ENCODE peak calls at places on chromosomes 7 and 10, in seven cellular contexts. One of them, this sample, is unnamed.

GRCh38 chr7:151599401-151600227 is 79.9 kb upstream of the RHEB start:
- DNase-seq in GM23248: peak; percentile 95
- DNase-seq in transverse colon: peak; percentile 16
- DNase-seq in thoracic aorta: no peak
- DNase-seq in upper lobe of left lung: no peak
- DNase-seq in right atrium auricular region: peak; percentile 68
- DNase-seq in HepG2: no peak
- DNase-seq in this sample: no peak

GRCh38 chr7:128902761-128903585 is 7.5 kb downstream of the KCP start:
- DNase-seq in right atrium auricular region: no peak
- DNase-seq in upper lobe of left lung: no peak
- DNase-seq in transverse colon: peak; percentile 60
- DNase-seq in HepG2: no peak
- DNase-seq in thoracic aorta: no peak
- DNase-seq in GM23248: peak; percentile 34
- DNase-seq in this sample: no peak

GRCh38 chr7:25846722-25847121 is 305.3 kb upstream of the NFE2L3 start:
- DNase-seq in HepG2: no peak
- DNase-seq in upper lobe of left lung: peak; percentile 45
- DNase-seq in thoracic aorta: no peak
- DNase-seq in right atrium auricular region: peak; percentile 85
- DNase-seq in GM23248: peak; percentile 72
- DNase-seq in transverse colon: peak; percentile 56
- DNase-seq in this sample: no peak

GRCh38 chr10:16510843-16511242 is 10.8 kb downstream of the C1QL3 start:
- DNase-seq in HepG2: no peak
- DNase-seq in right atrium auricular region: no peak
- DNase-seq in GM23248: no peak
- DNase-seq in thoracic aorta: no peak
- DNase-seq in transverse colon: no peak
- DNase-seq in upper lobe of left lung: no peak
- DNase-seq in this sample: no peak

GRCh38 chr10:58897708-58898107 is 278.7 kb upstream of the PHYHIPL start:
- DNase-seq in thoracic aorta: no peak
- DNase-seq in right atrium auricular region: no peak
- DNase-seq in GM23248: no peak
- DNase-seq in upper lobe of left lung: no peak
- DNase-seq in HepG2: no peak
- DNase-seq in transverse colon: no peak
- DNase-seq in this sample: no peak

GRCh38 chr10:79378383-79378646 is 31.0 kb downstream of the PPIF start:
- DNase-seq in upper lobe of left lung: no peak
- DNase-seq in HepG2: no peak
- DNase-seq in transverse colon: no peak
- DNase-seq in thoracic aorta: no peak
- DNase-seq in right atrium auricular region: no peak
- DNase-seq in GM23248: no peak
- DNase-seq in this sample: no peak

GRCh38 chr7:116210345-116211005 is at the start of gene TES:
- DNase-seq in transverse colon: peak; percentile 87
- DNase-seq in right atrium auricular region: no peak
- DNase-seq in HepG2: peak; percentile 29
- DNase-seq in GM23248: peak; percentile 46
- DNase-seq in upper lobe of left lung: peak; percentile 87
- DNase-seq in thoracic aorta: no peak
- DNase-seq in this sample: peak; percentile 45

GRCh38 chr7:35722054-35722849 is 27.3 kb upstream of the HERPUD2 start:
- DNase-seq in GM23248: no peak
- DNase-seq in transverse colon: no peak
- DNase-seq in upper lobe of left lung: no peak
- DNase-seq in right atrium auricular region: no peak
- DNase-seq in HepG2: no peak
- DNase-seq in thoracic aorta: no peak
- DNase-seq in this sample: no peak

GRCh38 chr7:76217942-76218566 is 16.4 kb downstream of the SRRM3 start:
- DNase-seq in GM23248: no peak
- DNase-seq in upper lobe of left lung: no peak
- DNase-seq in right atrium auricular region: no peak
- DNase-seq in HepG2: no peak
- DNase-seq in transverse colon: no peak
- DNase-seq in thoracic aorta: no peak
- DNase-seq in this sample: no peak

GRCh38 chr10:63627881-63628296 is 106.7 kb downstream of the REEP3 start:
- DNase-seq in transverse colon: no peak
- DNase-seq in right atrium auricular region: no peak
- DNase-seq in upper lobe of left lung: no peak
- DNase-seq in thoracic aorta: no peak
- DNase-seq in HepG2: no peak
- DNase-seq in GM23248: no peak
- DNase-seq in this sample: no peak

GRCh38 chr10:132593900-132594876 is 56.6 kb downstream of the INPP5A start:
- DNase-seq in GM23248: no peak
- DNase-seq in HepG2: no peak
- DNase-seq in right atrium auricular region: no peak
- DNase-seq in transverse colon: no peak
- DNase-seq in thoracic aorta: no peak
- DNase-seq in upper lobe of left lung: no peak
- DNase-seq in this sample: no peak

GRCh38 chr10:90999512-91000172 is 78.8 kb upstream of the ANKRD1 start:
- DNase-seq in thoracic aorta: no peak
- DNase-seq in transverse colon: no peak
- DNase-seq in upper lobe of left lung: no peak
- DNase-seq in HepG2: no peak
- DNase-seq in GM23248: no peak
- DNase-seq in right atrium auricular region: no peak
- DNase-seq in this sample: no peak

GRCh38 chr10:117762819-117763172 is 220.2 kb downstream of the EMX2 start:
- DNase-seq in upper lobe of left lung: no peak
- DNase-seq in right atrium auricular region: peak; percentile 54
- DNase-seq in HepG2: no peak
- DNase-seq in GM23248: peak; percentile 79
- DNase-seq in transverse colon: no peak
- DNase-seq in thoracic aorta: no peak
- DNase-seq in this sample: no peak

GRCh38 chr10:27542812-27543211 is 38.7 kb downstream of the RAB18 start:
- DNase-seq in right atrium auricular region: no peak
- DNase-seq in upper lobe of left lung: no peak
- DNase-seq in transverse colon: no peak
- DNase-seq in thoracic aorta: no peak
- DNase-seq in GM23248: peak; percentile 75
- DNase-seq in HepG2: no peak
- DNase-seq in this sample: no peak

GRCh38 chr10:129031233-129032150 is 435.5 kb upstream of the MGMT start:
- DNase-seq in HepG2: peak; percentile 15
- DNase-seq in right atrium auricular region: no peak
- DNase-seq in thoracic aorta: no peak
- DNase-seq in upper lobe of left lung: no peak
- DNase-seq in GM23248: peak; percentile 67
- DNase-seq in transverse colon: peak; percentile 43
- DNase-seq in this sample: no peak

GRCh38 chr7:80666376-80666775 is 27.9 kb downstream of the CD36 start:
- DNase-seq in upper lobe of left lung: no peak
- DNase-seq in GM23248: no peak
- DNase-seq in HepG2: no peak
- DNase-seq in thoracic aorta: no peak
- DNase-seq in transverse colon: no peak
- DNase-seq in right atrium auricular region: no peak
- DNase-seq in this sample: no peak

GRCh38 chr7:134315679-134316538 is 821 bp downstream of the SLC35B4 start:
- DNase-seq in thoracic aorta: no peak
- DNase-seq in transverse colon: no peak
- DNase-seq in right atrium auricular region: no peak
- DNase-seq in GM23248: peak; percentile 67
- DNase-seq in upper lobe of left lung: peak; percentile 22
- DNase-seq in HepG2: no peak
- DNase-seq in this sample: no peak

GRCh38 chr7:141356096-141356495 is 195.1 kb upstream of the AGK start:
- DNase-seq in upper lobe of left lung: no peak
- DNase-seq in right atrium auricular region: no peak
- DNase-seq in HepG2: no peak
- DNase-seq in GM23248: no peak
- DNase-seq in transverse colon: no peak
- DNase-seq in thoracic aorta: no peak
- DNase-seq in this sample: no peak

GRCh38 chr10:114188876-114189275 is 9.7 kb downstream of the TDRD1 start:
- DNase-seq in HepG2: no peak
- DNase-seq in transverse colon: no peak
- DNase-seq in GM23248: no peak
- DNase-seq in thoracic aorta: no peak
- DNase-seq in upper lobe of left lung: no peak
- DNase-seq in right atrium auricular region: no peak
- DNase-seq in this sample: no peak

DNA sequence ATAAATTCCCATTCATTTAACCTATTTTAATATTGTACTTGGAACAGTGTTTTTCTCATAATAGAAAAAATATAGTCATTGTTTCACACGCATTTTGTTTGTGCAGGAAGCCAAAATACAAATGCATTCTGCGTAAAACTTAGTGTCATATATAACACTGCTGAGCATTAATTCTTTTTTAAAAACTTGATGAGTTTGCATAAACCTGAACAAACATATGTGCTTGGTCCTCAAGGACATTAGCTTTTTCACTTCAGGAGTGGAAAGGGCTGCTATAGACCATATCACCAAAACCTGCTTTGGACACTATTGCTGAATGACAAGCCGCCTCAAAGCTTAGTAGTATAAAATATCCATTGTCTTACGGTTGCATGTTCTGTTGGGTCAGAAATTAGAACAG is 101.6 kb upstream of the PRR15 start:
- DNase-seq in upper lobe of left lung: no peak
- DNase-seq in right atrium auricular region: no peak
- DNase-seq in GM23248: no peak
- DNase-seq in transverse colon: no peak
- DNase-seq in HepG2: no peak
- DNase-seq in thoracic aorta: no peak
- DNase-seq in this sample: no peak
- H3K9me3 ChIP-seq in upper lobe of left lung: no peaks in the 10 kb centered on the region
- H3K9me3 ChIP-seq in right atrium auricular region: no peaks in the 10 kb centered on the region
- H3K9me3 ChIP-seq in GM23248: no peaks in the 10 kb centered on the region
- H3K9me3 ChIP-seq in transverse colon: no peaks in the 10 kb centered on the region
- H3K9me3 ChIP-seq in HepG2: no peaks in the 10 kb centered on the region
- H3K9me3 ChIP-seq in thoracic aorta: no peaks in the 10 kb centered on the region
- H3K9me3 ChIP-seq in this sample: no peaks in the 10 kb centered on the region

GRCh38 chr10:22316286-22317120 is at the start of gene COMMD3:
- DNase-seq in GM23248: peak; percentile 97
- DNase-seq in HepG2: peak; percentile 58
- DNase-seq in right atrium auricular region: peak; percentile 85
- DNase-seq in transverse colon: peak; percentile 88
- DNase-seq in thoracic aorta: no peak
- DNase-seq in upper lobe of left lung: peak; percentile 87
- DNase-seq in this sample: peak; percentile 56

GRCh38 chr10:22319559-22320558 is 1.0 kb upstream of the BMI1 start:
- DNase-seq in HepG2: no peak
- DNase-seq in upper lobe of left lung: peak; percentile 33
- DNase-seq in right atrium auricular region: no peak
- DNase-seq in thoracic aorta: no peak
- DNase-seq in GM23248: peak; percentile 45
- DNase-seq in transverse colon: no peak
- DNase-seq in this sample: no peak

GRCh38 chr10:22317121-22317370 is 858 bp downstream of the COMMD3 start:
- DNase-seq in right atrium auricular region: no peak
- DNase-seq in thoracic aorta: no peak
- DNase-seq in GM23248: no peak
- DNase-seq in HepG2: no peak
- DNase-seq in transverse colon: peak; percentile 48
- DNase-seq in upper lobe of left lung: peak; percentile 27
- DNase-seq in this sample: no peak

GRCh38 chr10:22318772-22319171 is 2.1 kb upstream of the BMI1 start:
- DNase-seq in right atrium auricular region: no peak
- DNase-seq in thoracic aorta: no peak
- DNase-seq in GM23248: no peak
- DNase-seq in HepG2: no peak
- DNase-seq in transverse colon: no peak
- DNase-seq in upper lobe of left lung: no peak
- DNase-seq in this sample: no peak

GRCh38 chr10:22317771-22318565 is 1.8 kb downstream of the COMMD3 start:
- DNase-seq in GM23248: no peak
- DNase-seq in thoracic aorta: no peak
- DNase-seq in upper lobe of left lung: no peak
- DNase-seq in right atrium auricular region: no peak
- DNase-seq in transverse colon: no peak
- DNase-seq in HepG2: no peak
- DNase-seq in this sample: no peak
- H3K27ac ChIP-seq in GM23248: peak overlapping the region; percentile 91
- H3K27ac ChIP-seq in thoracic aorta: no peak overlapping the region
- H3K27ac ChIP-seq in upper lobe of left lung: no peak overlapping the region
- H3K27ac ChIP-seq in right atrium auricular region: no peak overlapping the region
- H3K27ac ChIP-seq in transverse colon: peak overlapping the region; percentile 99
- H3K27ac ChIP-seq in HepG2: no peak overlapping the region
- H3K27ac ChIP-seq in this sample: no peak overlapping the region

GRCh38 chr10:123621910-123622309 is 44.2 kb upstream of the GPR26 start:
- DNase-seq in HepG2: no peak
- DNase-seq in thoracic aorta: no peak
- DNase-seq in right atrium auricular region: no peak
- DNase-seq in GM23248: peak; percentile 42
- DNase-seq in upper lobe of left lung: no peak
- DNase-seq in transverse colon: no peak
- DNase-seq in this sample: no peak
- H3K9me3 ChIP-seq in HepG2: no peaks in the 10 kb centered on the region
- H3K9me3 ChIP-seq in thoracic aorta: no peaks in the 10 kb centered on the region
- H3K9me3 ChIP-seq in right atrium auricular region: no peaks in the 10 kb centered on the region
- H3K9me3 ChIP-seq in GM23248: no peaks in the 10 kb centered on the region
- H3K9me3 ChIP-seq in upper lobe of left lung: no peaks in the 10 kb centered on the region
- H3K9me3 ChIP-seq in transverse colon: no peaks in the 10 kb centered on the region
- H3K9me3 ChIP-seq in this sample: no peaks in the 10 kb centered on the region

DNA sequence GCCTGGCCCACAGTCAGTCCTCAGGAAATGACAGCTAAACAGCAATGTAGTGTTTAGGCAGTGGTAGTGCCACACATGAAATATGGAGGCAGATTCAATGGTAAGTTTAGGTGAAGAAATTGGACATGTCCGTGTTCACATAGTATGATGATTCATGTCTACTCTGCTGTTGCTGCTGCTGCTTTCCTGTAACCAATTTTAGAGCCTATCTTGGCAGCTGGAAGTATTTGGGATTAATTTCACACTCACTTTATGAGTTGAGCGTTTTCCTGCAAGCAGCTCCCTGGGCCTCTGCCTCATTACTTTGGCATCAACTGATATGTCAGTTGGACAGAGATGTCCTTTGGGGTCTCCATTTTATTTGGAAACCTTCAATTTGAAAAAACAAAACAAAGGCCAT is 371.2 kb downstream of the BBS9 start:
- DNase-seq in upper lobe of left lung: no peak
- DNase-seq in HepG2: no peak
- DNase-seq in GM23248: peak; percentile 48
- DNase-seq in transverse colon: no peak
- DNase-seq in thoracic aorta: no peak
- DNase-seq in right atrium auricular region: no peak
- DNase-seq in this sample: no peak
- H3K27ac ChIP-seq in upper lobe of left lung: no peak overlapping the region
- H3K27ac ChIP-seq in HepG2: no peak overlapping the region
- H3K27ac ChIP-seq in GM23248: no peak overlapping the region
- H3K27ac ChIP-seq in transverse colon: no peak overlapping the region
- H3K27ac ChIP-seq in thoracic aorta: no peak overlapping the region
- H3K27ac ChIP-seq in right atrium auricular region: peak overlapping the region; percentile 52
- H3K27ac ChIP-seq in this sample: no peak overlapping the region

This sample was measured in effector memory CD4-positive, alpha-beta T cell.